ENCODE peak calls at places on chromosome 11, in eight cellular contexts. One of them, this sample, is unnamed.
A peak's percentile ranks its signal among the peaks of the same experiment; 100 is the strongest.

GRCh38 chr11:1354125-1354938 is 35.4 kb upstream of the BRSK2 start:
- DNase-seq in fibroblast of pulmonary artery: no peak
- DNase-seq in H7: peak; percentile 33
- DNase-seq in sigmoid colon: peak; percentile 52
- DNase-seq in AG04450: no peak
- DNase-seq in HFF-Myc: no peak
- DNase-seq in fibroblast of mammary gland: no peak
- DNase-seq in dorsolateral prefrontal cortex: no peak
- DNase-seq in this sample: no peak

GRCh38 chr11:34181856-34182405 is 76.5 kb downstream of the NAT10 start:
- DNase-seq in fibroblast of pulmonary artery: no peak
- DNase-seq in H7: no peak
- DNase-seq in sigmoid colon: no peak
- DNase-seq in AG04450: no peak
- DNase-seq in HFF-Myc: no peak
- DNase-seq in fibroblast of mammary gland: no peak
- DNase-seq in dorsolateral prefrontal cortex: no peak
- DNase-seq in this sample: no peak

GRCh38 chr11:36187618-36188017 is 101.6 kb downstream of the COMMD9 start:
- DNase-seq in fibroblast of pulmonary artery: no peak
- DNase-seq in H7: no peak
- DNase-seq in sigmoid colon: no peak
- DNase-seq in AG04450: no peak
- DNase-seq in HFF-Myc: no peak
- DNase-seq in fibroblast of mammary gland: no peak
- DNase-seq in dorsolateral prefrontal cortex: no peak
- DNase-seq in this sample: no peak

GRCh38 chr11:80846979-80847378 is 1406.1 kb upstream of the TENM4 start:
- DNase-seq in fibroblast of pulmonary artery: peak; percentile 10
- DNase-seq in H7: no peak
- DNase-seq in sigmoid colon: no peak
- DNase-seq in AG04450: no peak
- DNase-seq in HFF-Myc: no peak
- DNase-seq in fibroblast of mammary gland: no peak
- DNase-seq in dorsolateral prefrontal cortex: no peak
- DNase-seq in this sample: no peak

GRCh38 chr11:1782831-1783724 is 19.4 kb upstream of the CTSD start:
- DNase-seq in fibroblast of pulmonary artery: no peak
- DNase-seq in H7: peak; percentile 37
- DNase-seq in sigmoid colon: no peak
- DNase-seq in AG04450: no peak
- DNase-seq in HFF-Myc: peak; percentile 44
- DNase-seq in fibroblast of mammary gland: peak; percentile 62
- DNase-seq in dorsolateral prefrontal cortex: no peak
- DNase-seq in this sample: peak; percentile 75

GRCh38 chr11:76709756-76710155 is 39.2 kb upstream of the LRRC32 start:
- DNase-seq in fibroblast of pulmonary artery: no peak
- DNase-seq in H7: no peak
- DNase-seq in sigmoid colon: no peak
- DNase-seq in AG04450: no peak
- DNase-seq in HFF-Myc: no peak
- DNase-seq in fibroblast of mammary gland: no peak
- DNase-seq in dorsolateral prefrontal cortex: no peak
- DNase-seq in this sample: no peak

GRCh38 chr11:8871283-8871775 is 39.7 kb upstream of the AKIP1 start:
- DNase-seq in fibroblast of pulmonary artery: peak; percentile 95
- DNase-seq in H7: peak; percentile 75
- DNase-seq in sigmoid colon: peak; percentile 92
- DNase-seq in AG04450: peak; percentile 87
- DNase-seq in HFF-Myc: peak; percentile 92
- DNase-seq in fibroblast of mammary gland: peak; percentile 94
- DNase-seq in dorsolateral prefrontal cortex: peak; percentile 52
- DNase-seq in this sample: no peak

GRCh38 chr11:77101043-77101537 is 1.6 kb upstream of the OMP start:
- DNase-seq in fibroblast of pulmonary artery: peak; percentile 46
- DNase-seq in H7: peak; percentile 91
- DNase-seq in sigmoid colon: no peak
- DNase-seq in AG04450: no peak
- DNase-seq in HFF-Myc: no peak
- DNase-seq in fibroblast of mammary gland: peak; percentile 55
- DNase-seq in dorsolateral prefrontal cortex: no peak
- DNase-seq in this sample: no peak

GRCh38 chr11:116412118-116412889 is 360.5 kb downstream of the BUD13 start:
- DNase-seq in fibroblast of pulmonary artery: no peak
- DNase-seq in H7: no peak
- DNase-seq in sigmoid colon: no peak
- DNase-seq in AG04450: no peak
- DNase-seq in HFF-Myc: no peak
- DNase-seq in fibroblast of mammary gland: no peak
- DNase-seq in dorsolateral prefrontal cortex: no peak
- DNase-seq in this sample: no peak

GRCh38 chr11:85431319-85431718 is 195.8 kb downstream of the DLG2 start:
- DNase-seq in fibroblast of pulmonary artery: no peak
- DNase-seq in H7: no peak
- DNase-seq in sigmoid colon: no peak
- DNase-seq in AG04450: no peak
- DNase-seq in HFF-Myc: no peak
- DNase-seq in fibroblast of mammary gland: no peak
- DNase-seq in dorsolateral prefrontal cortex: no peak
- DNase-seq in this sample: no peak

GRCh38 chr11:9858822-9859221 is 194.9 kb downstream of the SWAP70 start:
- DNase-seq in fibroblast of pulmonary artery: peak; percentile 26
- DNase-seq in H7: peak; percentile 8
- DNase-seq in sigmoid colon: no peak
- DNase-seq in AG04450: no peak
- DNase-seq in HFF-Myc: no peak
- DNase-seq in fibroblast of mammary gland: no peak
- DNase-seq in dorsolateral prefrontal cortex: no peak
- DNase-seq in this sample: no peak

GRCh38 chr11:112540261-112540660 is 279.6 kb upstream of the PLET1 start:
- DNase-seq in fibroblast of pulmonary artery: no peak
- DNase-seq in H7: no peak
- DNase-seq in sigmoid colon: no peak
- DNase-seq in AG04450: no peak
- DNase-seq in HFF-Myc: no peak
- DNase-seq in fibroblast of mammary gland: no peak
- DNase-seq in dorsolateral prefrontal cortex: no peak
- DNase-seq in this sample: no peak

GRCh38 chr11:95792700-95793099 is 2.4 kb downstream of the CEP57 start:
- DNase-seq in fibroblast of pulmonary artery: no peak
- DNase-seq in H7: no peak
- DNase-seq in sigmoid colon: no peak
- DNase-seq in AG04450: no peak
- DNase-seq in HFF-Myc: no peak
- DNase-seq in fibroblast of mammary gland: no peak
- DNase-seq in dorsolateral prefrontal cortex: no peak
- DNase-seq in this sample: no peak

GRCh38 chr11:70203749-70204465 is 811 bp downstream of the FADD start:
- DNase-seq in fibroblast of pulmonary artery: peak; percentile 88
- DNase-seq in H7: no peak
- DNase-seq in sigmoid colon: peak; percentile 79
- DNase-seq in AG04450: peak; percentile 46
- DNase-seq in HFF-Myc: peak; percentile 73
- DNase-seq in fibroblast of mammary gland: peak; percentile 92
- DNase-seq in dorsolateral prefrontal cortex: no peak
- DNase-seq in this sample: peak; percentile 54

DNA sequence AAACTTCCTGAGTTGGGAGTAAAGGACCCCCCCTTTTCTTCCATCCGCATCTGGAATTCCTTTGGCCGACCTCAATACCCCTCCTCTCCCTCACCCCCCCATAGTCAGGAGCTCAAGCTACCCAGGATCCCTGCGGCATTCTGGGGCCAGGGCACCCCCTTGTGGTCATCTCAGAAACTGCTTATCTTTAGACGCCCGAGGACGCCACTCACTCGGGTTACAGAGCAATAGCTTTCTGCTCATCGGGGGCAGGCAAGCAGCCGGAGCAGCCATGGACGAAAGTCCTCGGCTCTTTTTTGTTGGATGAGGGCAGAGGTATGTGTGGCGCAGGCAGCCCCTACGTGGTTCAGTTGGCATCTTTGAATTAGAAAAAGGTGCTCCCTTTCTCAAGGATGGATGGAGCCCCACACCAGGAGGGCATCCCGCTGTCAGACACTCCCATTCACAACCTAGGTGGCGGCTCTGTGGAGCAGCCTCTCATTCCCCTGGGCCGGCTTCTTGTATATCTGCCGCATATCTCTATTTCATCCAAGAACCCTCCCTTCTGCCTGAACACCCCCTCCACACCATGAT is 2.3 kb downstream of the C1QTNF5 start:
- DNase-seq in fibroblast of pulmonary artery: peak; percentile 78
- DNase-seq in H7: peak; percentile 93
- DNase-seq in sigmoid colon: peak; percentile 88
- DNase-seq in AG04450: no peak
- DNase-seq in HFF-Myc: peak; percentile 67
- DNase-seq in fibroblast of mammary gland: peak; percentile 70
- DNase-seq in dorsolateral prefrontal cortex: peak; percentile 84
- DNase-seq in this sample: no peak
- H3K4me3 ChIP-seq in fibroblast of pulmonary artery: peak overlapping the region; percentile 67
- H3K4me3 ChIP-seq in H7: peak overlapping the region; percentile 27
- H3K4me3 ChIP-seq in sigmoid colon: no peak overlapping the region
- H3K4me3 ChIP-seq in AG04450: peak overlapping the region; percentile 64
- H3K4me3 ChIP-seq in HFF-Myc: peak overlapping the region; percentile 38
- H3K4me3 ChIP-seq in fibroblast of mammary gland: no peak overlapping the region
- H3K4me3 ChIP-seq in dorsolateral prefrontal cortex: peak overlapping the region; percentile 70
- H3K4me3 ChIP-seq in this sample: peak overlapping the region; percentile 72

GRCh38 chr11:78698612-78699011 is 123.9 kb upstream of the NARS2 start:
- DNase-seq in fibroblast of pulmonary artery: peak; percentile 40
- DNase-seq in H7: no peak
- DNase-seq in sigmoid colon: no peak
- DNase-seq in AG04450: peak; percentile 6
- DNase-seq in HFF-Myc: no peak
- DNase-seq in fibroblast of mammary gland: peak; percentile 75
- DNase-seq in dorsolateral prefrontal cortex: no peak
- DNase-seq in this sample: peak; percentile 97
- H3K4me3 ChIP-seq in fibroblast of pulmonary artery: no peak overlapping the region
- H3K4me3 ChIP-seq in H7: no peak overlapping the region
- H3K4me3 ChIP-seq in sigmoid colon: no peak overlapping the region
- H3K4me3 ChIP-seq in AG04450: no peak overlapping the region
- H3K4me3 ChIP-seq in HFF-Myc: no peak overlapping the region
- H3K4me3 ChIP-seq in fibroblast of mammary gland: no peak overlapping the region
- H3K4me3 ChIP-seq in dorsolateral prefrontal cortex: no peak overlapping the region
- H3K4me3 ChIP-seq in this sample: no peak overlapping the region

DNA sequence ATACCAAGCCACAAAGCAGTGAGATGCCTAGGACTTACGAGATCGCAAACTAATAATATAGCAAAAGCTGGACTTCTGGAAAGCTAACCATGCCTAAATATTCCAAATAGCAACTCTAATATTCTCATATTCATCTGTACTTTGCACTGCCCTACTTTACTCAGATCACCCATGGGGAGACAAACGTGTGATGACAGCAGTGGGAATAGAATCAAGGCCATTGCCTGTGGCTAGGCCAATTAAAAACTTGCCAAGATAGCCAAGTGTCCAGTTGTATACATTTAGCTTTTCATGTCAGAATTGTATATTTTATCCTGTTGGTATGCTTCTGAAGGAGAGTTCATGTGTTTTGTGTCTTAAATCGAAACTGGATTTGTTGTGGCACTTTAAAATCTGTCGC is 1.2 kb upstream of the CEP126 start:
- DNase-seq in fibroblast of pulmonary artery: no peak
- DNase-seq in H7: no peak
- DNase-seq in sigmoid colon: no peak
- DNase-seq in AG04450: no peak
- DNase-seq in HFF-Myc: no peak
- DNase-seq in fibroblast of mammary gland: no peak
- DNase-seq in dorsolateral prefrontal cortex: no peak
- DNase-seq in this sample: no peak
- H3K4me3 ChIP-seq in fibroblast of pulmonary artery: no peak overlapping the region
- H3K4me3 ChIP-seq in H7: no peak overlapping the region
- H3K4me3 ChIP-seq in sigmoid colon: no peak overlapping the region
- H3K4me3 ChIP-seq in AG04450: no peak overlapping the region
- H3K4me3 ChIP-seq in HFF-Myc: no peak overlapping the region
- H3K4me3 ChIP-seq in fibroblast of mammary gland: no peak overlapping the region
- H3K4me3 ChIP-seq in dorsolateral prefrontal cortex: peak overlapping the region; percentile 78
- H3K4me3 ChIP-seq in this sample: no peak overlapping the region

GRCh38 chr11:28108909-28109308 is 721 bp downstream of the METTL15 start:
- DNase-seq in fibroblast of pulmonary artery: no peak
- DNase-seq in H7: no peak
- DNase-seq in sigmoid colon: no peak
- DNase-seq in AG04450: no peak
- DNase-seq in HFF-Myc: no peak
- DNase-seq in fibroblast of mammary gland: no peak
- DNase-seq in dorsolateral prefrontal cortex: no peak
- DNase-seq in this sample: no peak

GRCh38 chr11:28114116-28114515 is 5.9 kb downstream of the METTL15 start:
- DNase-seq in fibroblast of pulmonary artery: no peak
- DNase-seq in H7: no peak
- DNase-seq in sigmoid colon: no peak
- DNase-seq in AG04450: no peak
- DNase-seq in HFF-Myc: no peak
- DNase-seq in fibroblast of mammary gland: no peak
- DNase-seq in dorsolateral prefrontal cortex: no peak
- DNase-seq in this sample: no peak

GRCh38 chr11:28110108-28110838 is 2.1 kb downstream of the METTL15 start:
- DNase-seq in fibroblast of pulmonary artery: peak; percentile 88
- DNase-seq in H7: peak; percentile 9
- DNase-seq in sigmoid colon: peak; percentile 86
- DNase-seq in AG04450: peak; percentile 47
- DNase-seq in HFF-Myc: peak; percentile 56
- DNase-seq in fibroblast of mammary gland: peak; percentile 78
- DNase-seq in dorsolateral prefrontal cortex: peak; percentile 79
- DNase-seq in this sample: no peak

GRCh38 chr11:28107726-28108618 is at the start of the genes KIF18A and METTL15:
- DNase-seq in fibroblast of pulmonary artery: peak; percentile 100
- DNase-seq in H7: peak; percentile 81
- DNase-seq in sigmoid colon: peak; percentile 100
- DNase-seq in AG04450: peak; percentile 97
- DNase-seq in HFF-Myc: peak; percentile 95
- DNase-seq in fibroblast of mammary gland: peak; percentile 98
- DNase-seq in dorsolateral prefrontal cortex: peak; percentile 100
- DNase-seq in this sample: peak; percentile 96

DNA sequence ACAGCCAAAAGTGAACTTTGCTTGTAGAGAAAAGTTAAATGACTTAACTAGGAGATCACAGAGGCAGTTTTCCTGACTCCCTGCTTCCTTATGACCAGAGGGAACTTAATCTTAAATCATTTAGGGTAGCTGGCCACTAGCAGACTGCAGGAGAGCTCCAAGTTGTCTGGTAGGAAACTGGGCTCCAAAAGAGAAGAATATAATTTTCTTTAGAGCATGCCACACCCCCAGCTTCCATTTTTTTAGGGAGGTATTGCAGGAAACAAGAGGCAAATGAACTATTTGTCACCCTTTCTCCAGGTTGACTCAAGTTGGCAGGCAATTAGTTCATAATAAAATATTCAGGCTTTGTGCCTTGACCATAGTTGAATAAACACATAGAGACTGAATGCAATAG is 2.6 kb downstream of the METTL15 start:
- DNase-seq in fibroblast of pulmonary artery: no peak
- DNase-seq in H7: no peak
- DNase-seq in sigmoid colon: no peak
- DNase-seq in AG04450: no peak
- DNase-seq in HFF-Myc: no peak
- DNase-seq in fibroblast of mammary gland: no peak
- DNase-seq in dorsolateral prefrontal cortex: no peak
- DNase-seq in this sample: no peak
- H3K4me3 ChIP-seq in fibroblast of pulmonary artery: peak overlapping the region; percentile 77
- H3K4me3 ChIP-seq in H7: peak overlapping the region; percentile 58
- H3K4me3 ChIP-seq in sigmoid colon: peak overlapping the region; percentile 44
- H3K4me3 ChIP-seq in AG04450: peak overlapping the region; percentile 68
- H3K4me3 ChIP-seq in HFF-Myc: peak overlapping the region; percentile 66
- H3K4me3 ChIP-seq in fibroblast of mammary gland: peak overlapping the region; percentile 74
- H3K4me3 ChIP-seq in dorsolateral prefrontal cortex: peak overlapping the region; percentile 70
- H3K4me3 ChIP-seq in this sample: peak overlapping the region; percentile 78

This sample was measured in retinal pigment epithelial cell.